ENCODE peak calls at places on chromosome 20, in four cellular contexts. One of them, this sample, is unnamed.

GRCh38 chr20:4920655-4921054 is 80.7 kb downstream of the SLC23A2 start:
- DNase-seq in uterus: no peak
- DNase-seq in fibroblast of lung: no peak
- DNase-seq in GM23338: no peak
- DNase-seq in this sample: no peak

GRCh38 chr20:10674684-10675455 is 1.1 kb upstream of the JAG1 start:
- DNase-seq in fibroblast of lung: peak; percentile 71
- DNase-seq in GM23338: peak; percentile 85
- DNase-seq in uterus: peak; percentile 74
- DNase-seq in this sample: peak; percentile 49

GRCh38 chr20:22805219-22805618 is 220.8 kb upstream of the FOXA2 start:
- DNase-seq in uterus: no peak
- DNase-seq in GM23338: peak; percentile 42
- DNase-seq in fibroblast of lung: peak; percentile 86
- DNase-seq in this sample: peak; percentile 59

GRCh38 chr20:50464725-50465650 is 45.2 kb upstream of the PTPN1 start:
- DNase-seq in fibroblast of lung: peak; percentile 32
- DNase-seq in GM23338: no peak
- DNase-seq in uterus: no peak
- DNase-seq in this sample: no peak

GRCh38 chr20:56554869-56555268 is 21.8 kb downstream of the FAM209B start:
- DNase-seq in uterus: peak; percentile 56
- DNase-seq in fibroblast of lung: peak; percentile 95
- DNase-seq in GM23338: peak; percentile 49
- DNase-seq in this sample: peak; percentile 98

GRCh38 chr20:43535370-43536004 is 23.3 kb upstream of the SGK2 start:
- DNase-seq in fibroblast of lung: no peak
- DNase-seq in uterus: no peak
- DNase-seq in GM23338: no peak
- DNase-seq in this sample: no peak

GRCh38 chr20:58129736-58130135 is 98.7 kb downstream of the ANKRD60 start:
- DNase-seq in fibroblast of lung: no peak
- DNase-seq in GM23338: no peak
- DNase-seq in uterus: peak; percentile 9
- DNase-seq in this sample: no peak

GRCh38 chr20:51500311-51500710 is 42.2 kb downstream of the NFATC2 start:
- DNase-seq in uterus: no peak
- DNase-seq in fibroblast of lung: no peak
- DNase-seq in GM23338: no peak
- DNase-seq in this sample: no peak

GRCh38 chr20:37075932-37076685 is 19.7 kb downstream of the RBL1 start:
- DNase-seq in GM23338: no peak
- DNase-seq in fibroblast of lung: no peak
- DNase-seq in uterus: no peak
- DNase-seq in this sample: no peak

GRCh38 chr20:38117635-38118034 is 47.4 kb downstream of the TGM2 start:
- DNase-seq in GM23338: no peak
- DNase-seq in uterus: no peak
- DNase-seq in fibroblast of lung: no peak
- DNase-seq in this sample: no peak

GRCh38 chr20:31712564-31713311 is 9.9 kb downstream of the BCL2L1 start:
- DNase-seq in fibroblast of lung: peak; percentile 79
- DNase-seq in GM23338: peak; percentile 97
- DNase-seq in uterus: peak; percentile 88
- DNase-seq in this sample: peak; percentile 90

GRCh38 chr20:10511166-10511506 is 76.0 kb downstream of the SLX4IP start:
- DNase-seq in uterus: no peak
- DNase-seq in fibroblast of lung: no peak
- DNase-seq in GM23338: no peak
- DNase-seq in this sample: no peak

GRCh38 chr20:584375-585301 is 25.5 kb downstream of the TCF15 start:
- DNase-seq in uterus: no peak
- DNase-seq in fibroblast of lung: no peak
- DNase-seq in GM23338: peak; percentile 76
- DNase-seq in this sample: peak; percentile 8

GRCh38 chr20:49297605-49298530 is 20.0 kb upstream of the ZNFX1 start:
- DNase-seq in GM23338: peak; percentile 20
- DNase-seq in fibroblast of lung: no peak
- DNase-seq in uterus: no peak
- DNase-seq in this sample: no peak

GRCh38 chr20:48463916-48464315 is 363.9 kb downstream of the PREX1 start:
- DNase-seq in fibroblast of lung: peak; percentile 42
- DNase-seq in uterus: peak; percentile 35
- DNase-seq in GM23338: no peak
- DNase-seq in this sample: peak; percentile 53

GRCh38 chr20:38152175-38153010 is 12.7 kb downstream of the TGM2 start:
- DNase-seq in fibroblast of lung: peak; percentile 80
- DNase-seq in uterus: peak; percentile 79
- DNase-seq in GM23338: peak; percentile 31
- DNase-seq in this sample: peak; percentile 39

GRCh38 chr20:8924539-8924938 is 144.3 kb upstream of the PLCB4 start:
- DNase-seq in uterus: no peak
- DNase-seq in GM23338: no peak
- DNase-seq in fibroblast of lung: no peak
- DNase-seq in this sample: no peak

GRCh38 chr20:16929756-16930155 is 181.6 kb downstream of the OTOR start:
- DNase-seq in uterus: no peak
- DNase-seq in fibroblast of lung: no peak
- DNase-seq in GM23338: no peak
- DNase-seq in this sample: peak; percentile 28

GRCh38 chr20:32036716-32037355 is 15.2 kb upstream of the HCK start:
- DNase-seq in uterus: no peak
- DNase-seq in GM23338: no peak
- DNase-seq in fibroblast of lung: peak; percentile 62
- DNase-seq in this sample: no peak

GRCh38 chr20:38196592-38196991 is 31.5 kb upstream of the TGM2 start:
- DNase-seq in GM23338: no peak
- DNase-seq in fibroblast of lung: peak; percentile 89
- DNase-seq in uterus: peak; percentile 58
- DNase-seq in this sample: peak; percentile 93

GRCh38 chr20:37932919-37933318 is 30.0 kb downstream of the VSTM2L start:
- DNase-seq in fibroblast of lung: no peak
- DNase-seq in uterus: no peak
- DNase-seq in GM23338: no peak
- DNase-seq in this sample: no peak

GRCh38 chr20:54649511-54649962 is 174.1 kb downstream of the DOK5 start:
- DNase-seq in uterus: peak; percentile 50
- DNase-seq in fibroblast of lung: peak; percentile 81
- DNase-seq in GM23338: peak; percentile 91
- DNase-seq in this sample: peak; percentile 77

GRCh38 chr20:21344961-21345360 is 41.8 kb downstream of the XRN2 start:
- DNase-seq in uterus: no peak
- DNase-seq in GM23338: no peak
- DNase-seq in fibroblast of lung: no peak
- DNase-seq in this sample: no peak

GRCh38 chr20:43744121-43744520 is 17.3 kb upstream of the GTSF1L start:
- DNase-seq in fibroblast of lung: no peak
- DNase-seq in GM23338: no peak
- DNase-seq in uterus: no peak
- DNase-seq in this sample: peak; percentile 46

GRCh38 chr20:61082700-61083099 is 169.4 kb upstream of the CDH4 start:
- DNase-seq in fibroblast of lung: no peak
- DNase-seq in GM23338: no peak
- DNase-seq in uterus: no peak
- DNase-seq in this sample: no peak

GRCh38 chr20:8812818-8813217 is 256.1 kb upstream of the PLCB4 start:
- DNase-seq in GM23338: peak; percentile 59
- DNase-seq in fibroblast of lung: no peak
- DNase-seq in uterus: peak; percentile 67
- DNase-seq in this sample: no peak

GRCh38 chr20:4726710-4727391 is 5.1 kb downstream of the PRND start:
- DNase-seq in GM23338: no peak
- DNase-seq in uterus: peak; percentile 35
- DNase-seq in fibroblast of lung: peak; percentile 93
- DNase-seq in this sample: peak; percentile 87

GRCh38 chr20:43849496-43850197 is 65.0 kb upstream of the TOX2 start:
- DNase-seq in GM23338: no peak
- DNase-seq in uterus: no peak
- DNase-seq in fibroblast of lung: peak; percentile 91
- DNase-seq in this sample: peak; percentile 76

GRCh38 chr20:32007787-32008616 is 2.2 kb upstream of the CCM2L start:
- DNase-seq in fibroblast of lung: no peak
- DNase-seq in uterus: peak; percentile 70
- DNase-seq in GM23338: peak; percentile 90
- DNase-seq in this sample: no peak

GRCh38 chr20:49186535-49187329 is 1.4 kb downstream of the STAU1 start:
- DNase-seq in uterus: peak; percentile 43
- DNase-seq in GM23338: peak; percentile 35
- DNase-seq in fibroblast of lung: peak; percentile 63
- DNase-seq in this sample: peak; percentile 55

GRCh38 chr20:6780414-6780813 is 12.9 kb downstream of the BMP2 start:
- DNase-seq in uterus: no peak
- DNase-seq in GM23338: no peak
- DNase-seq in fibroblast of lung: no peak
- DNase-seq in this sample: no peak

GRCh38 chr20:9407805-9408421 is 106.5 kb upstream of the LAMP5 start:
- DNase-seq in GM23338: peak; percentile 79
- DNase-seq in uterus: peak; percentile 39
- DNase-seq in fibroblast of lung: peak; percentile 83
- DNase-seq in this sample: peak; percentile 79

GRCh38 chr20:24863356-24863755 is 85.7 kb upstream of the CST7 start:
- DNase-seq in fibroblast of lung: peak; percentile 94
- DNase-seq in GM23338: no peak
- DNase-seq in uterus: no peak
- DNase-seq in this sample: peak; percentile 86

GRCh38 chr20:24868396-24868927 is 80.6 kb upstream of the CST7 start:
- DNase-seq in uterus: no peak
- DNase-seq in fibroblast of lung: no peak
- DNase-seq in GM23338: no peak
- DNase-seq in this sample: no peak

GRCh38 chr20:24867556-24867955 is 81.5 kb upstream of the CST7 start:
- DNase-seq in GM23338: no peak
- DNase-seq in uterus: no peak
- DNase-seq in fibroblast of lung: no peak
- DNase-seq in this sample: no peak

GRCh38 chr20:24866742-24867141 is 82.3 kb upstream of the CST7 start:
- DNase-seq in fibroblast of lung: no peak
- DNase-seq in uterus: no peak
- DNase-seq in GM23338: no peak
- DNase-seq in this sample: no peak

GRCh38 chr20:24866008-24866407 is 83.1 kb upstream of the CST7 start:
- DNase-seq in fibroblast of lung: no peak
- DNase-seq in GM23338: no peak
- DNase-seq in uterus: no peak
- DNase-seq in this sample: no peak
- TF ChIP-seq CTCF in fibroblast of lung: no peak
- TF ChIP-seq CTCF in GM23338: no peak
- TF ChIP-seq CTCF in uterus: no peak
- TF ChIP-seq CTCF in this sample: no peak

DNA sequence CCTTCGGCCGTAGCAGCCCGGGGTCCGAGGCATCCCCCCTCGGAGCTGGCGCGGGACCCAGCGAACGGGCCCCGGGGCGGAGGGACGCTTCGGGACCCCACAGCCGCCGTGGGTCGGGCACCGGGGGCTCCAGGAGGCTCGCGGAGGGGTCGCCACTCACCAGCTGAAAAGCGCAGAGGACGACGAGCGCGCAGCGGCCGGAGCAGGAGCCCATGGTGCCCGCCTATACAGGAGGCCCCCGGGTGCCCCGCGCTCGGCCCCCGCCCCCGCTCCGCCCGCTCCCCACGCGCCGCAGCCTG is at the start of gene NKAIN4:
- DNase-seq in uterus: no peak
- DNase-seq in GM23338: peak; percentile 39
- DNase-seq in fibroblast of lung: no peak
- DNase-seq in this sample: no peak
- H3K4me3 ChIP-seq in uterus: no peak within 1 kb of the TSS
- H3K4me3 ChIP-seq in GM23338: peak within 1 kb of the TSS; percentile 75
- H3K4me3 ChIP-seq in fibroblast of lung: no peak within 1 kb of the TSS
- H3K4me3 ChIP-seq in this sample: no peak within 1 kb of the TSS

GRCh38 chr20:46400253-46400652 is 6.2 kb downstream of the ELMO2 start:
- DNase-seq in uterus: peak; percentile 27
- DNase-seq in fibroblast of lung: peak; percentile 90
- DNase-seq in GM23338: no peak
- DNase-seq in this sample: peak; percentile 79
- TF ChIP-seq CTCF in uterus: no peak
- TF ChIP-seq CTCF in fibroblast of lung: no peak
- TF ChIP-seq CTCF in GM23338: no peak
- TF ChIP-seq CTCF in this sample: no peak

GRCh38 chr20:19407731-19408130 is 195.3 kb downstream of the SLC24A3 start:
- DNase-seq in uterus: no peak
- DNase-seq in fibroblast of lung: no peak
- DNase-seq in GM23338: peak; percentile 11
- DNase-seq in this sample: no peak
- H3K4me3 ChIP-seq in uterus: no peak overlapping the region
- H3K4me3 ChIP-seq in fibroblast of lung: no peak overlapping the region
- H3K4me3 ChIP-seq in GM23338: no peak overlapping the region
- H3K4me3 ChIP-seq in this sample: no peak overlapping the region

GRCh38 chr20:45593498-45593897 is 14.4 kb upstream of the WFDC8 start:
- DNase-seq in fibroblast of lung: no peak
- DNase-seq in GM23338: no peak
- DNase-seq in uterus: no peak
- DNase-seq in this sample: no peak

GRCh38 chr20:45595235-45595634 is 16.2 kb upstream of the WFDC8 start:
- DNase-seq in uterus: no peak
- DNase-seq in GM23338: no peak
- DNase-seq in fibroblast of lung: no peak
- DNase-seq in this sample: no peak

GRCh38 chr20:45588800-45589199 is 9.7 kb upstream of the WFDC8 start:
- DNase-seq in uterus: no peak
- DNase-seq in fibroblast of lung: no peak
- DNase-seq in GM23338: peak; percentile 26
- DNase-seq in this sample: no peak

GRCh38 chr20:45589725-45590124 is 10.6 kb upstream of the WFDC8 start:
- DNase-seq in fibroblast of lung: no peak
- DNase-seq in uterus: no peak
- DNase-seq in GM23338: no peak
- DNase-seq in this sample: no peak

GRCh38 chr20:45592574-45593189 is 13.6 kb upstream of the WFDC8 start:
- DNase-seq in GM23338: peak; percentile 85
- DNase-seq in uterus: no peak
- DNase-seq in fibroblast of lung: peak; percentile 17
- DNase-seq in this sample: peak; percentile 71
- TF ChIP-seq CTCF in GM23338: peak; percentile 98
- TF ChIP-seq CTCF in uterus: peak; percentile 6
- TF ChIP-seq CTCF in fibroblast of lung: peak; percentile 43
- TF ChIP-seq CTCF in this sample: peak; percentile 85

GRCh38 chr20:47453167-47453782 is 48.4 kb upstream of the NCOA3 start:
- DNase-seq in fibroblast of lung: peak; percentile 77
- DNase-seq in uterus: no peak
- DNase-seq in GM23338: no peak
- DNase-seq in this sample: peak; percentile 96
- H3K4me3 ChIP-seq in fibroblast of lung: no peak overlapping the region
- H3K4me3 ChIP-seq in uterus: no peak overlapping the region
- H3K4me3 ChIP-seq in GM23338: no peak overlapping the region
- H3K4me3 ChIP-seq in this sample: no peak overlapping the region